ENCODE peak calls at places on chromosome 3, in five cellular contexts. B is CD8-positive, alpha-beta T cell; V is fibroblast of the aortic adventitia; T is KBM-7; D is effector memory CD4-positive, alpha-beta T cell. E is an unnamed sample.

GRCh38 chr3:157542711-157543485 is 39.7 kb upstream of the VEPH1 start:
- DNase-seq in B (no peak), V (peak; percentile 74), T (peak; percentile 30), D (no peak), E (peak; percentile 85)

GRCh38 chr3:24475945-24476344 is 18.7 kb downstream of the THRB start:
- DNase-seq in B (no peak), V (no peak), T (no peak), D (no peak), E (no peak)

GRCh38 chr3:42709621-42710020 is 7.0 kb upstream of the HHATL start:
- DNase-seq in B (no peak), V (no peak), T (no peak), D (no peak), E (no peak)

GRCh38 chr3:184229424-184230080 is at the start of gene VWA5B2:
- DNase-seq in B (peak; percentile 63), V (no peak), T (peak; percentile 76), D (peak; percentile 61), E (peak; percentile 93)

GRCh38 chr3:120560304-120561250 is 35.6 kb upstream of the NDUFB4 start:
- DNase-seq in B (no peak), V (no peak), T (peak; percentile 4), D (no peak), E (no peak)

GRCh38 chr3:42846682-42847522 is 28.8 kb downstream of the CYP8B1 start:
- DNase-seq in B (no peak), V (no peak), T (peak; percentile 75), D (no peak), E (no peak)

GRCh38 chr3:10772230-10773161 is 43.5 kb upstream of the SLC6A11 start:
- DNase-seq in B (no peak), V (peak; percentile 0), T (no peak), D (no peak), E (no peak)

GRCh38 chr3:102195198-102195948 is 239.4 kb upstream of the ZPLD1 start:
- DNase-seq in B (no peak), V (no peak), T (no peak), D (no peak), E (no peak)

GRCh38 chr3:113659121-113659531 is 37.3 kb downstream of the USF3 start:
- DNase-seq in B (no peak), V (no peak), T (no peak), D (no peak), E (no peak)

GRCh38 chr3:191051037-191051436 is 148.0 kb upstream of the OSTN start:
- DNase-seq in B (no peak), V (peak; percentile 57), T (peak; percentile 70), D (no peak), E (no peak)

GRCh38 chr3:106006001-106006400 is 137.2 kb upstream of the CBLB start:
- DNase-seq in B (no peak), V (peak; percentile 97), T (no peak), D (no peak), E (no peak)

GRCh38 chr3:13548696-13549512 is at the start of gene FBLN2:
- DNase-seq in B (no peak), V (peak; percentile 46), T (no peak), D (no peak), E (no peak)

GRCh38 chr3:38617137-38617536 is 32.4 kb downstream of the SCN5A start:
- DNase-seq in B (no peak), V (no peak), T (no peak), D (no peak), E (no peak)

GRCh38 chr3:177229791-177230190 is 32.5 kb upstream of the TBL1XR1 start:
- DNase-seq in B (no peak), V (peak; percentile 40), T (no peak), D (no peak), E (no peak)

GRCh38 chr3:58683001-58683845 is 16.6 kb upstream of the FAM3D start:
- DNase-seq in B (no peak), V (peak; percentile 1), T (peak; percentile 5), D (no peak), E (no peak)

GRCh38 chr3:194109192-194109863 is 26.6 kb upstream of the HES1 start:
- DNase-seq in B (no peak), V (no peak), T (no peak), D (no peak), E (no peak)

GRCh38 chr3:129184396-129184656 is 630 bp upstream of the CNBP start:
- DNase-seq in B (no peak), V (no peak), T (no peak), D (no peak), E (peak; percentile 28)

GRCh38 chr3:127196002-127196401 is 3.1 kb downstream of the PRR23E start:
- DNase-seq in B (no peak), V (no peak), T (no peak), D (no peak), E (no peak)

GRCh38 chr3:66256806-66257205 is 36.0 kb downstream of the SLC25A26 start:
- DNase-seq in B (no peak), V (peak; percentile 31), T (no peak), D (no peak), E (no peak)

GRCh38 chr3:11629716-11630115 is 14.0 kb downstream of the VGLL4 start:
- DNase-seq in B (no peak), V (peak; percentile 65), T (no peak), D (no peak), E (no peak)

GRCh38 chr3:70040386-70040785 is 40.9 kb downstream of the SAMMSON start:
- DNase-seq in B (no peak), V (no peak), T (no peak), D (no peak), E (no peak)

GRCh38 chr3:140748903-140749302 is 71.0 kb downstream of the TRIM42 start:
- DNase-seq in B (no peak), V (no peak), T (no peak), D (no peak), E (no peak)

GRCh38 chr3:44104043-44104442 is 137.6 kb upstream of the TOPAZ1 start:
- DNase-seq in B (no peak), V (no peak), T (no peak), D (no peak), E (no peak)

GRCh38 chr3:152505926-152506325 is 237.2 kb downstream of the MBNL1 start:
- DNase-seq in B (no peak), V (no peak), T (no peak), D (no peak), E (no peak)

GRCh38 chr3:156460206-156460609 is 94.7 kb downstream of the SSR3 start:
- DNase-seq in B (no peak), V (no peak), T (peak; percentile 60), D (no peak), E (no peak)

GRCh38 chr3:38131621-38132369 is 5.1 kb downstream of the ACAA1 start:
- DNase-seq in B (no peak), V (peak; percentile 42), T (peak; percentile 46), D (peak; percentile 9), E (no peak)

GRCh38 chr3:195248281-195248680 is 22.7 kb downstream of the XXYLT1 start:
- DNase-seq in B (no peak), V (no peak), T (no peak), D (no peak), E (no peak)